ENCODE peak calls at places on chromosomes 2 and 18, in five cellular contexts. One of them, this sample, is unnamed.

GRCh38 chr18:64082054-64082453 is 66.8 kb downstream of the LINC00305 start:
- DNase-seq in NCI-H1105: no peak
- DNase-seq in T-helper 2 cell treated with Interferon-gamma antibody and Interleukin-4, amounts not matched to agents 5 μg/mL and 100 μg/mL, for 36 hours: no peak
- DNase-seq in T-helper 9 cell: no peak
- DNase-seq in GM19239: no peak
- DNase-seq in this sample: no peak

GRCh38 chr2:53202063-53202462 is 565.5 kb upstream of the CHAC2 start:
- DNase-seq in NCI-H1105: peak
- DNase-seq in T-helper 2 cell treated with Interferon-gamma antibody and Interleukin-4, amounts not matched to agents 5 μg/mL and 100 μg/mL, for 36 hours: no peak
- DNase-seq in T-helper 9 cell: no peak
- DNase-seq in GM19239: no peak
- DNase-seq in this sample: no peak

GRCh38 chr2:126115975-126116374 is 540.0 kb upstream of the GYPC start:
- DNase-seq in NCI-H1105: no peak
- DNase-seq in T-helper 2 cell treated with Interferon-gamma antibody and Interleukin-4, amounts not matched to agents 5 μg/mL and 100 μg/mL, for 36 hours: no peak
- DNase-seq in T-helper 9 cell: no peak
- DNase-seq in GM19239: no peak
- DNase-seq in this sample: no peak

GRCh38 chr2:162704496-162704895 is 134.1 kb downstream of the KCNH7 start:
- DNase-seq in NCI-H1105: no peak
- DNase-seq in T-helper 2 cell treated with Interferon-gamma antibody and Interleukin-4, amounts not matched to agents 5 μg/mL and 100 μg/mL, for 36 hours: no peak
- DNase-seq in T-helper 9 cell: no peak
- DNase-seq in GM19239: no peak
- DNase-seq in this sample: no peak

GRCh38 chr2:83365476-83365875 is 1093.6 kb downstream of the SUCLG1 start:
- DNase-seq in NCI-H1105: no peak
- DNase-seq in T-helper 2 cell treated with Interferon-gamma antibody and Interleukin-4, amounts not matched to agents 5 μg/mL and 100 μg/mL, for 36 hours: no peak
- DNase-seq in T-helper 9 cell: no peak
- DNase-seq in GM19239: no peak
- DNase-seq in this sample: no peak

GRCh38 chr2:44758591-44758990 is 182.9 kb upstream of the SIX3 start:
- DNase-seq in NCI-H1105: no peak
- DNase-seq in T-helper 2 cell treated with Interferon-gamma antibody and Interleukin-4, amounts not matched to agents 5 μg/mL and 100 μg/mL, for 36 hours: no peak
- DNase-seq in T-helper 9 cell: no peak
- DNase-seq in GM19239: no peak
- DNase-seq in this sample: no peak

GRCh38 chr18:34729264-34729663 is 19.2 kb downstream of the DTNA start:
- DNase-seq in NCI-H1105: peak
- DNase-seq in T-helper 2 cell treated with Interferon-gamma antibody and Interleukin-4, amounts not matched to agents 5 μg/mL and 100 μg/mL, for 36 hours: no peak
- DNase-seq in T-helper 9 cell: no peak
- DNase-seq in GM19239: no peak
- DNase-seq in this sample: no peak

GRCh38 chr2:25314514-25315315 is 27.0 kb downstream of the DNMT3A start:
- DNase-seq in NCI-H1105: peak
- DNase-seq in T-helper 2 cell treated with Interferon-gamma antibody and Interleukin-4, amounts not matched to agents 5 μg/mL and 100 μg/mL, for 36 hours: peak
- DNase-seq in T-helper 9 cell: peak
- DNase-seq in GM19239: peak
- DNase-seq in this sample: no peak

GRCh38 chr18:73663581-73663980 is 484.1 kb downstream of the FBXO15 start:
- DNase-seq in NCI-H1105: no peak
- DNase-seq in T-helper 2 cell treated with Interferon-gamma antibody and Interleukin-4, amounts not matched to agents 5 μg/mL and 100 μg/mL, for 36 hours: no peak
- DNase-seq in T-helper 9 cell: no peak
- DNase-seq in GM19239: no peak
- DNase-seq in this sample: no peak

GRCh38 chr2:157936464-157936863 is 60.3 kb upstream of the ACVR1 start:
- DNase-seq in NCI-H1105: no peak
- DNase-seq in T-helper 2 cell treated with Interferon-gamma antibody and Interleukin-4, amounts not matched to agents 5 μg/mL and 100 μg/mL, for 36 hours: no peak
- DNase-seq in T-helper 9 cell: no peak
- DNase-seq in GM19239: no peak
- DNase-seq in this sample: no peak

GRCh38 chr18:1034971-1035370 is 130.3 kb downstream of the ADCYAP1 start:
- DNase-seq in NCI-H1105: no peak
- DNase-seq in T-helper 2 cell treated with Interferon-gamma antibody and Interleukin-4, amounts not matched to agents 5 μg/mL and 100 μg/mL, for 36 hours: no peak
- DNase-seq in T-helper 9 cell: no peak
- DNase-seq in GM19239: no peak
- DNase-seq in this sample: no peak

GRCh38 chr2:102660070-102660469 is 40.7 kb downstream of the SLC9A2 start:
- DNase-seq in NCI-H1105: no peak
- DNase-seq in T-helper 2 cell treated with Interferon-gamma antibody and Interleukin-4, amounts not matched to agents 5 μg/mL and 100 μg/mL, for 36 hours: no peak
- DNase-seq in T-helper 9 cell: no peak
- DNase-seq in GM19239: no peak
- DNase-seq in this sample: no peak

GRCh38 chr2:72745679-72746368 is 80.0 kb downstream of the EXOC6B start:
- DNase-seq in NCI-H1105: peak
- DNase-seq in T-helper 2 cell treated with Interferon-gamma antibody and Interleukin-4, amounts not matched to agents 5 μg/mL and 100 μg/mL, for 36 hours: no peak
- DNase-seq in T-helper 9 cell: no peak
- DNase-seq in GM19239: no peak
- DNase-seq in this sample: peak

GRCh38 chr2:119862127-119862889 is 102.6 kb downstream of the PTPN4 start:
- DNase-seq in NCI-H1105: no peak
- DNase-seq in T-helper 2 cell treated with Interferon-gamma antibody and Interleukin-4, amounts not matched to agents 5 μg/mL and 100 μg/mL, for 36 hours: no peak
- DNase-seq in T-helper 9 cell: no peak
- DNase-seq in GM19239: peak
- DNase-seq in this sample: no peak

GRCh38 chr2:45825001-45825651 is 173.7 kb downstream of the PRKCE start:
- DNase-seq in NCI-H1105: no peak
- DNase-seq in T-helper 2 cell treated with Interferon-gamma antibody and Interleukin-4, amounts not matched to agents 5 μg/mL and 100 μg/mL, for 36 hours: no peak
- DNase-seq in T-helper 9 cell: no peak
- DNase-seq in GM19239: no peak
- DNase-seq in this sample: no peak

GRCh38 chr2:156601840-156602551 is 165.8 kb downstream of the GPD2 start:
- DNase-seq in NCI-H1105: no peak
- DNase-seq in T-helper 2 cell treated with Interferon-gamma antibody and Interleukin-4, amounts not matched to agents 5 μg/mL and 100 μg/mL, for 36 hours: no peak
- DNase-seq in T-helper 9 cell: no peak
- DNase-seq in GM19239: no peak
- DNase-seq in this sample: no peak

GRCh38 chr2:233022561-233022960 is 9.5 kb upstream of the NGEF start:
- DNase-seq in NCI-H1105: no peak
- DNase-seq in T-helper 2 cell treated with Interferon-gamma antibody and Interleukin-4, amounts not matched to agents 5 μg/mL and 100 μg/mL, for 36 hours: no peak
- DNase-seq in T-helper 9 cell: no peak
- DNase-seq in GM19239: no peak
- DNase-seq in this sample: no peak

GRCh38 chr2:70304501-70304900 is 2.6 kb upstream of the FAM136A start:
- DNase-seq in NCI-H1105: no peak
- DNase-seq in T-helper 2 cell treated with Interferon-gamma antibody and Interleukin-4, amounts not matched to agents 5 μg/mL and 100 μg/mL, for 36 hours: no peak
- DNase-seq in T-helper 9 cell: no peak
- DNase-seq in GM19239: no peak
- DNase-seq in this sample: no peak